ENCODE peak calls at places on chromosomes 16 and 17, in four cellular contexts. One of them, this sample, is unnamed.

GRCh38 chr17:79815836-79816371 is 19.0 kb upstream of the CBX8 start:
- DNase-seq in CD4-positive, alpha-beta T cell: no peak
- DNase-seq in naive thymus-derived CD4-positive, alpha-beta T cell: no peak
- DNase-seq in AG04450: no peak
- DNase-seq in this sample: no peak

GRCh38 chr16:87056551-87056950 is 260.6 kb downstream of the C16orf95 start:
- DNase-seq in CD4-positive, alpha-beta T cell: no peak
- DNase-seq in naive thymus-derived CD4-positive, alpha-beta T cell: no peak
- DNase-seq in AG04450: no peak
- DNase-seq in this sample: no peak

GRCh38 chr17:61335845-61336655 is 63.6 kb upstream of the TBX2 start:
- DNase-seq in CD4-positive, alpha-beta T cell: no peak
- DNase-seq in naive thymus-derived CD4-positive, alpha-beta T cell: no peak
- DNase-seq in AG04450: no peak
- DNase-seq in this sample: no peak

GRCh38 chr16:70476272-70477020 is 22.1 kb downstream of the FCSK start:
- DNase-seq in CD4-positive, alpha-beta T cell: no peak
- DNase-seq in naive thymus-derived CD4-positive, alpha-beta T cell: no peak
- DNase-seq in AG04450: peak; percentile 50
- DNase-seq in this sample: no peak

GRCh38 chr16:66899945-66900688 is 18.6 kb downstream of the CDH16 start:
- DNase-seq in CD4-positive, alpha-beta T cell: no peak
- DNase-seq in naive thymus-derived CD4-positive, alpha-beta T cell: no peak
- DNase-seq in AG04450: peak; percentile 53
- DNase-seq in this sample: peak; percentile 87

GRCh38 chr17:16491131-16491702 is 776 bp downstream of the LRRC75A start:
- DNase-seq in CD4-positive, alpha-beta T cell: no peak
- DNase-seq in naive thymus-derived CD4-positive, alpha-beta T cell: peak; percentile 14
- DNase-seq in AG04450: no peak
- DNase-seq in this sample: peak; percentile 30

GRCh38 chr16:12679660-12680272 is 123.9 kb downstream of the CPPED1 start:
- DNase-seq in CD4-positive, alpha-beta T cell: no peak
- DNase-seq in naive thymus-derived CD4-positive, alpha-beta T cell: no peak
- DNase-seq in AG04450: no peak
- DNase-seq in this sample: no peak

GRCh38 chr17:62186841-62187240 is 121.8 kb upstream of the MED13 start:
- DNase-seq in CD4-positive, alpha-beta T cell: no peak
- DNase-seq in naive thymus-derived CD4-positive, alpha-beta T cell: no peak
- DNase-seq in AG04450: no peak
- DNase-seq in this sample: no peak

GRCh38 chr17:66542183-66542966 is 240.0 kb downstream of the PRKCA start:
- DNase-seq in CD4-positive, alpha-beta T cell: no peak
- DNase-seq in naive thymus-derived CD4-positive, alpha-beta T cell: no peak
- DNase-seq in AG04450: no peak
- DNase-seq in this sample: no peak

GRCh38 chr16:69796285-69797118 is 34.4 kb downstream of the WWP2 start:
- DNase-seq in CD4-positive, alpha-beta T cell: no peak
- DNase-seq in naive thymus-derived CD4-positive, alpha-beta T cell: peak; percentile 25
- DNase-seq in AG04450: peak; percentile 42
- DNase-seq in this sample: peak; percentile 65

GRCh38 chr16:87784812-87785211 is 19.0 kb upstream of the KLHDC4 start:
- DNase-seq in CD4-positive, alpha-beta T cell: no peak
- DNase-seq in naive thymus-derived CD4-positive, alpha-beta T cell: no peak
- DNase-seq in AG04450: no peak
- DNase-seq in this sample: no peak

GRCh38 chr16:86735727-86736126 is 157.4 kb downstream of the FOXL1 start:
- DNase-seq in CD4-positive, alpha-beta T cell: no peak
- DNase-seq in naive thymus-derived CD4-positive, alpha-beta T cell: no peak
- DNase-seq in AG04450: no peak
- DNase-seq in this sample: no peak

GRCh38 chr17:21282850-21283249 is 1.7 kb upstream of the MAP2K3 start:
- DNase-seq in CD4-positive, alpha-beta T cell: no peak
- DNase-seq in naive thymus-derived CD4-positive, alpha-beta T cell: no peak
- DNase-seq in AG04450: no peak
- DNase-seq in this sample: no peak

GRCh38 chr17:7956208-7956965 is 24.4 kb downstream of the CNTROB start:
- DNase-seq in CD4-positive, alpha-beta T cell: no peak
- DNase-seq in naive thymus-derived CD4-positive, alpha-beta T cell: no peak
- DNase-seq in AG04450: no peak
- DNase-seq in this sample: no peak

GRCh38 chr17:19939993-19940721 is 37.5 kb downstream of the AKAP10 start:
- DNase-seq in CD4-positive, alpha-beta T cell: no peak
- DNase-seq in naive thymus-derived CD4-positive, alpha-beta T cell: no peak
- DNase-seq in AG04450: no peak
- DNase-seq in this sample: no peak

GRCh38 chr16:333406-334094 is 19.0 kb downstream of the AXIN1 start:
- DNase-seq in CD4-positive, alpha-beta T cell: no peak
- DNase-seq in naive thymus-derived CD4-positive, alpha-beta T cell: no peak
- DNase-seq in AG04450: no peak
- DNase-seq in this sample: no peak

GRCh38 chr17:64315032-64315490 is 52.0 kb upstream of the TEX2 start:
- DNase-seq in CD4-positive, alpha-beta T cell: no peak
- DNase-seq in naive thymus-derived CD4-positive, alpha-beta T cell: no peak
- DNase-seq in AG04450: no peak
- DNase-seq in this sample: peak; percentile 81

GRCh38 chr17:59756236-59756818 is 48.9 kb downstream of the VMP1 start:
- DNase-seq in CD4-positive, alpha-beta T cell: no peak
- DNase-seq in naive thymus-derived CD4-positive, alpha-beta T cell: no peak
- DNase-seq in AG04450: no peak
- DNase-seq in this sample: no peak

GRCh38 chr16:56328276-56329022 is 96.9 kb downstream of the AMFR start:
- DNase-seq in CD4-positive, alpha-beta T cell: no peak
- DNase-seq in naive thymus-derived CD4-positive, alpha-beta T cell: no peak
- DNase-seq in AG04450: no peak
- DNase-seq in this sample: no peak
- H3K27ac ChIP-seq in CD4-positive, alpha-beta T cell: no peak overlapping the region
- H3K27ac ChIP-seq in naive thymus-derived CD4-positive, alpha-beta T cell: no peak overlapping the region
- H3K27ac ChIP-seq in AG04450: no peak overlapping the region
- H3K27ac ChIP-seq in this sample: no peak overlapping the region

GRCh38 chr17:34413443-34414076 is 50.5 kb upstream of the CCL1 start:
- DNase-seq in CD4-positive, alpha-beta T cell: no peak
- DNase-seq in naive thymus-derived CD4-positive, alpha-beta T cell: no peak
- DNase-seq in AG04450: no peak
- DNase-seq in this sample: no peak
- H3K27ac ChIP-seq in CD4-positive, alpha-beta T cell: no peak overlapping the region
- H3K27ac ChIP-seq in naive thymus-derived CD4-positive, alpha-beta T cell: no peak overlapping the region
- H3K27ac ChIP-seq in AG04450: no peak overlapping the region
- H3K27ac ChIP-seq in this sample: no peak overlapping the region

GRCh38 chr17:30519707-30520106 is 42.5 kb downstream of the GOSR1 start:
- DNase-seq in CD4-positive, alpha-beta T cell: no peak
- DNase-seq in naive thymus-derived CD4-positive, alpha-beta T cell: no peak
- DNase-seq in AG04450: peak; percentile 46
- DNase-seq in this sample: no peak

GRCh38 chr17:30519166-30519565 is 42.0 kb downstream of the GOSR1 start:
- DNase-seq in CD4-positive, alpha-beta T cell: no peak
- DNase-seq in naive thymus-derived CD4-positive, alpha-beta T cell: no peak
- DNase-seq in AG04450: no peak
- DNase-seq in this sample: no peak

GRCh38 chr17:30521766-30522165 is 44.6 kb downstream of the GOSR1 start:
- DNase-seq in CD4-positive, alpha-beta T cell: no peak
- DNase-seq in naive thymus-derived CD4-positive, alpha-beta T cell: no peak
- DNase-seq in AG04450: no peak
- DNase-seq in this sample: no peak

GRCh38 chr17:30520882-30521281 is 43.7 kb downstream of the GOSR1 start:
- DNase-seq in CD4-positive, alpha-beta T cell: no peak
- DNase-seq in naive thymus-derived CD4-positive, alpha-beta T cell: no peak
- DNase-seq in AG04450: no peak
- DNase-seq in this sample: no peak

DNA sequence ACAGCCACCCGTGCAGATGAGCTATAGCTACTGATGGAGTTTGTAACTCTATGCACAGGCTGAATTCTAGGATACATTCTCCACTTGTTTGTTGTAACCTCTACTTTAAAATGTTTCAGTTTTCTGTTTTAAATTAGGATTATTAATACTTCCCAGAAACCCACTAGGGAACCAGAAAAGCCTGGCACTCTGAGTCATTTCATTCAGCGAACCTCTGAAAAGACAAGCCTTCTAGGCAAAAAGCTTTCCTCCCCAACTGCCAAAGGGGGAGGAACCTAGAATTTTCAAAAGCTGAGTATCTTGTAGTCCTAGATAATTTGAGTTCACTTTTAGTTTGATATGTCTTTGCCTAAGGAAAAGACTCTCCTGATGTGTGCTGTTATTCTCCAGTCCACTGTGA is 43.2 kb downstream of the GOSR1 start:
- DNase-seq in CD4-positive, alpha-beta T cell: no peak
- DNase-seq in naive thymus-derived CD4-positive, alpha-beta T cell: no peak
- DNase-seq in AG04450: peak; percentile 4
- DNase-seq in this sample: no peak
- H3K27ac ChIP-seq in CD4-positive, alpha-beta T cell: no peak overlapping the region
- H3K27ac ChIP-seq in naive thymus-derived CD4-positive, alpha-beta T cell: no peak overlapping the region
- H3K27ac ChIP-seq in AG04450: peak overlapping the region; percentile 25
- H3K27ac ChIP-seq in this sample: no peak overlapping the region

DNA sequence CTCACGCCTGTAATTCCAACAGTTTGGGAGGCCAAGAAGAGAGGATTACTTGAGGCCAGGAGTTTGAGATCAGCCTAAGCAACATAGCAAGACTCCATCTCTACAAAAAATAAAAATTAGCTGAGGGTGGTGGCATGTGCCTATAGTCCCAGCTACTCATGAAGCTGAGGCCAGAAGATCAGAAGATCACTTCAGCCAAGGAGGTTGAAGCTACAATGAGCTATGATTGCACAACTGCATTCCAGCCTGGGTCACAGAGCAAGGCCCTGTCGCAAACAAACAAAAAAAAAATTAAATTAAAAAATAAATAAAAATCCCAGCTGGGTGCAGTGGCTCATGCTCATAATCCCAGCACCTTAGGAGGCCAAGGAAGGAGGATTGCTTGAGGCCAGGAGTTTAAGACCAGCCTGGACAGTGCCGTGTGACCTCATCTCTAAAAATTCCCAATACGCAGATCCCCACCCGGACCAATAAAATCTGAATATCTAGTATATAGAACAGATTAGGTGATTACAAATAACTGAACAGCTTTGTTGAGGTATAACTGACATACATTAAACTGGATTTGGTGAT is 18.2 kb upstream of the ATF7IP2 start:
- DNase-seq in CD4-positive, alpha-beta T cell: no peak
- DNase-seq in naive thymus-derived CD4-positive, alpha-beta T cell: no peak
- DNase-seq in AG04450: no peak
- DNase-seq in this sample: no peak
- H3K27ac ChIP-seq in CD4-positive, alpha-beta T cell: no peak overlapping the region
- H3K27ac ChIP-seq in naive thymus-derived CD4-positive, alpha-beta T cell: no peak overlapping the region
- H3K27ac ChIP-seq in AG04450: no peak overlapping the region
- H3K27ac ChIP-seq in this sample: no peak overlapping the region

DNA sequence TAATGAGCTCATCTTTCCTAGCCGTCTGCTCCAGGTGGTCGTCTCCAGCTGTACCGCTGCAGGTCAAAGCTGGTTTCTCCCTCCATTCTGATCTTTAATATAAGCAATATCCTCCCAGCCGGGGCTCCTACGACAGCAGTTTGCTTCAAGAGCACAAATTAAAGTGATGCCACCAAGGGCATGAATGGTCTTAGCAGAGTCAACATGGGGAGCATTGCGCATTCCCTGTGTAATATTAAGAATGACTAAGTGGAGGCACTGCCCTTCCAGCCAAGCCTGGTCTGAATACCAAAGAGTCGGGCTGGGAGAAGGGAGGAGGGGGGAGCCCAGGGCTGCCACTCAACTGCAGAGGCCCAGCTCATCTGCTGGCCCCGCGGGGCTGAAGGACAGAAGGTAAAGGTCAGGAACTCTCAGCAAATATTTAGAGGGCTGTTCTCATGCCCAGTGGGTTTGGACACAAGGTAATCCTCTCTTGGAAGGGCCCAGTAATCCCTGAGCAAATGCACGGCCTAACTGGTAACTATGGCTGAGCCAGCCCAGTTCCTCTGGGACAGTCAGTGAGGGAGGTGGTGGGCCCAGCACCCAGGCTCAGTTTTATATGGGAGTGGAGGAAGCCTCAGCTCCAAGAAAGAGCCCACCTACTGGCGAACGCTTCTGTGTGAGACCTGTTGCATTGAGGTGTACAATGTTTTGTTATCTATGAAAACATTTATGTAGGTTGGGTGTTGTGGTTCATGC is 121.2 kb downstream of the IRX3 start:
- DNase-seq in CD4-positive, alpha-beta T cell: no peak
- DNase-seq in naive thymus-derived CD4-positive, alpha-beta T cell: no peak
- DNase-seq in AG04450: no peak
- DNase-seq in this sample: no peak
- H3K27ac ChIP-seq in CD4-positive, alpha-beta T cell: no peak overlapping the region
- H3K27ac ChIP-seq in naive thymus-derived CD4-positive, alpha-beta T cell: no peak overlapping the region
- H3K27ac ChIP-seq in AG04450: no peak overlapping the region
- H3K27ac ChIP-seq in this sample: no peak overlapping the region

GRCh38 chr16:10280262-10281170 is 98.3 kb upstream of the GRIN2A start:
- DNase-seq in CD4-positive, alpha-beta T cell: no peak
- DNase-seq in naive thymus-derived CD4-positive, alpha-beta T cell: no peak
- DNase-seq in AG04450: no peak
- DNase-seq in this sample: no peak
- H3K27ac ChIP-seq in CD4-positive, alpha-beta T cell: no peak overlapping the region
- H3K27ac ChIP-seq in naive thymus-derived CD4-positive, alpha-beta T cell: no peak overlapping the region
- H3K27ac ChIP-seq in AG04450: no peak overlapping the region
- H3K27ac ChIP-seq in this sample: no peak overlapping the region

GRCh38 chr17:4072487-4073157 is 70.2 kb downstream of the ZZEF1 start:
- DNase-seq in CD4-positive, alpha-beta T cell: no peak
- DNase-seq in naive thymus-derived CD4-positive, alpha-beta T cell: no peak
- DNase-seq in AG04450: peak; percentile 67
- DNase-seq in this sample: no peak
- H3K27ac ChIP-seq in CD4-positive, alpha-beta T cell: no peak overlapping the region
- H3K27ac ChIP-seq in naive thymus-derived CD4-positive, alpha-beta T cell: no peak overlapping the region
- H3K27ac ChIP-seq in AG04450: peak overlapping the region; percentile 43
- H3K27ac ChIP-seq in this sample: peak overlapping the region; percentile 43

GRCh38 chr16:25289466-25289865 is 31.8 kb upstream of the ZKSCAN2 start:
- DNase-seq in CD4-positive, alpha-beta T cell: no peak
- DNase-seq in naive thymus-derived CD4-positive, alpha-beta T cell: no peak
- DNase-seq in AG04450: no peak
- DNase-seq in this sample: no peak
- H3K27ac ChIP-seq in CD4-positive, alpha-beta T cell: no peak overlapping the region
- H3K27ac ChIP-seq in naive thymus-derived CD4-positive, alpha-beta T cell: no peak overlapping the region
- H3K27ac ChIP-seq in AG04450: no peak overlapping the region
- H3K27ac ChIP-seq in this sample: no peak overlapping the region